ENCODE peak calls at places on chromosome 20, in six cellular contexts. K is adrenal gland, L is right lobe of liver, V is suprapubic skin, J is heart left ventricle, M is prostate gland. H is an unnamed sample.

GRCh38 chr20:46592580-46593362 is 42.3 kb upstream of the OCSTAMP start:
- DNase-seq in J (no peak), L (no peak), M (no peak), V (no peak), K (no peak), H (peak)

GRCh38 chr20:4848041-4848440 is 126.3 kb downstream of the PRND start:
- DNase-seq in J (no peak), M (no peak), V (no peak), L (no peak), K (no peak), H (no peak)

GRCh38 chr20:35467339-35468224 is 12.2 kb downstream of the CEP250 start:
- DNase-seq in K (peak), J (no peak), L (no peak), M (no peak), V (no peak), H (no peak)

GRCh38 chr20:22815584-22815983 is 219.5 kb upstream of the SSTR4 start:
- DNase-seq in K (no peak), M (no peak), J (no peak), L (no peak), V (no peak), H (no peak)

GRCh38 chr20:64153861-64154589 is 10.2 kb upstream of the MYT1 start:
- DNase-seq in J (no peak), L (peak), M (no peak), K (no peak), V (no peak), H (no peak)

GRCh38 chr20:9550283-9550682 is 35.9 kb downstream of the LAMP5 start:
- DNase-seq in V (no peak), J (no peak), M (no peak), K (no peak), L (no peak), H (no peak)

GRCh38 chr20:37914672-37915433 is 11.9 kb downstream of the VSTM2L start:
- DNase-seq in V (no peak), J (no peak), L (no peak), M (no peak), K (no peak), H (no peak)

GRCh38 chr20:24337074-24337473 is 132.4 kb upstream of the SYNDIG1 start:
- DNase-seq in K (no peak), J (no peak), V (no peak), M (no peak), L (no peak), H (no peak)

GRCh38 chr20:38833154-38833856 is 27.8 kb downstream of the PPP1R16B start:
- DNase-seq in M (no peak), L (no peak), J (no peak), V (no peak), K (no peak), H (no peak)

GRCh38 chr20:24277196-24277595 is 192.2 kb upstream of the SYNDIG1 start:
- DNase-seq in M (no peak), K (no peak), V (no peak), J (no peak), L (no peak), H (no peak)

GRCh38 chr20:57439993-57440392 is 48.8 kb downstream of the RBM38 start:
- DNase-seq in M (no peak), J (no peak), V (no peak), L (no peak), K (no peak), H (no peak)

GRCh38 chr20:62239278-62239879 is 1.1 kb downstream of the OSBPL2 start:
- DNase-seq in K (no peak), L (no peak), V (no peak), J (no peak), M (no peak), H (no peak)

GRCh38 chr20:6768228-6769185 is 1.0 kb downstream of the BMP2 start:
- DNase-seq in V (no peak), K (peak), J (peak), L (peak), M (peak), H (peak)

GRCh38 chr20:46771195-46771588 is 61.7 kb downstream of the SLC2A10 start:
- DNase-seq in K (no peak), V (no peak), M (no peak), L (no peak), J (no peak), H (no peak)

GRCh38 chr20:48025061-48025515 is 239.8 kb upstream of the SULF2 start:
- DNase-seq in K (peak), J (peak), L (no peak), V (no peak), M (peak), H (no peak)

GRCh38 chr20:44704551-44704971 is 10.6 kb upstream of the CCN5 start:
- DNase-seq in M (no peak), J (no peak), V (no peak), L (no peak), K (peak), H (no peak)

GRCh38 chr20:3655032-3655405 is 8.2 kb downstream of the GFRA4 start:
- DNase-seq in M (no peak), V (peak), K (no peak), J (no peak), L (no peak), H (no peak)

GRCh38 chr20:9442858-9443257 is 71.5 kb upstream of the LAMP5 start:
- DNase-seq in L (no peak), K (no peak), M (peak), J (no peak), V (no peak), H (no peak)

GRCh38 chr20:44074252-44075151 is 112.5 kb downstream of the JPH2 start:
- DNase-seq in K (no peak), V (peak), M (no peak), J (peak), L (peak), H (no peak)

GRCh38 chr20:17809714-17810631 is 110.2 kb downstream of the BANF2 start:
- DNase-seq in V (no peak), J (no peak), M (peak), L (peak), K (no peak), H (no peak)

GRCh38 chr20:57425150-57426013 is 34.2 kb downstream of the RBM38 start:
- DNase-seq in M (no peak), V (no peak), J (no peak), L (peak), K (no peak), H (no peak)

GRCh38 chr20:32465092-32465900 is 107.2 kb downstream of the ASXL1 start:
- DNase-seq in J (peak), V (no peak), L (peak), K (peak), M (no peak), H (no peak)
- TF ChIP-seq POLR2A in J (no peak), V (no peak), L (peak), K (no peak), M (no peak), H (no peak)

GRCh38 chr20:50399003-50399916 is 110.9 kb upstream of the PTPN1 start:
- DNase-seq in L (peak), K (peak), M (no peak), V (no peak), J (peak), H (no peak)
- TF ChIP-seq POLR2A in L (peak), K (no peak), M (no peak), V (no peak), J (peak), H (no peak)

GRCh38 chr20:11394145-11394833 is 523.4 kb upstream of the BTBD3 start:
- DNase-seq in K (no peak), L (no peak), V (no peak), J (no peak), M (no peak), H (no peak)

GRCh38 chr20:11391591-11391990 is 526.1 kb upstream of the BTBD3 start:
- DNase-seq in M (no peak), J (no peak), K (no peak), L (no peak), V (no peak), H (no peak)

GRCh38 chr20:11387189-11387754 is 530.4 kb upstream of the BTBD3 start:
- DNase-seq in L (no peak), K (no peak), M (no peak), V (no peak), J (no peak), H (no peak)

GRCh38 chr20:11389188-11389587 is 528.5 kb upstream of the BTBD3 start:
- DNase-seq in L (no peak), V (no peak), J (no peak), M (no peak), K (no peak), H (no peak)
- TF ChIP-seq POLR2A in L (no peak), V (no peak), J (no peak), M (no peak), K (no peak), H (no peak)

GRCh38 chr20:36542516-36543186 is 1.3 kb downstream of the MYL9 start:
- DNase-seq in J (no peak), V (no peak), M (no peak), K (no peak), L (no peak), H (no peak)

GRCh38 chr20:36543187-36544133 is 2.1 kb downstream of the MYL9 start:
- DNase-seq in K (peak), L (peak), M (no peak), V (peak), J (peak), H (no peak)

GRCh38 chr20:36540551-36541211 is 638 bp upstream of the MYL9 start:
- DNase-seq in K (peak), M (no peak), V (no peak), J (peak), L (no peak), H (no peak)

GRCh38 chr20:36542019-36542488 is 735 bp downstream of the MYL9 start:
- DNase-seq in V (no peak), K (peak), M (no peak), J (peak), L (no peak), H (no peak)

DNA sequence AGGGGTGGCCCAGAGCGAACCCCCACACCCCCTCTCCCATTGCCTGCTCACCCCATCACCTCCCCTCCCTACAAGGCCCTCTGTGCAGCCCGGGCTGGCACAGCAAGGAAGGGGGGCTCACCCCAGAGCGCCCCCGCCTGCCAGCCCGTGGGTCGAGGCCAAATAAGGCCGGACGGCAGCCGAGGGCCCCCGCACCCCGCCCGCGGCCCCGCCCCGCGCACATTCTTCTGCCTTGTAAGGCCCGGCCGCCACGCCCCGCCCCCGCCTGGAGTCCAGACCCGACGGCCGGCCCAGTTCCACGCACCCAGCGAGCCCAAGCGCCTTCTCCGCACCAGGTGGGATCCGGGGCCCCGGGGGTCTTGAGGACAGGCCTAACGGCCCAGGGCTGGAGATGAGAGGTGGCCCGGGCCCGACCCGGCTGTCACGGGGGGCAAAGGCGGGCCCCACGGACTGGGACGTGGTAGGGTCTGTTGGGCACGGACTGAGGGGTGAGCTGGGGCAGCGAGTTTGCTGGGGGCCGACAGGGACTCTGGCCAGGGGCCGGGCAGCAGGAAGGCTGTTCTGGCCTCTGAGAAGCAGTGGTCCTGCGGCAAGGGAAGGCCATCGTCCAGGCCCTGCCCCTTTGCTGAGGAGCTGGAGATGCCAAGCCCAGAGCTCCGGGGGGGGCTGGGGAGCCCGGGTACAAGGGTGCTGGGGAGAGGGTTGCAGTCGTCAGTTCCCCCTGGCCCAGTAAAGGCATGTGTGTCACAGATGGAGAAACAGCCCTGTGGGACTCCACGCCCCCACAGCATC is at the start of gene MYL9:
- DNase-seq in M (peak), L (peak), K (peak), J (peak), V (peak), H (peak)
- TF ChIP-seq POLR2A in M (peak), L (no peak), K (peak), J (peak), V (no peak), H (no peak)

GRCh38 chr20:50305636-50306477 is 115.2 kb downstream of the CEBPB start:
- DNase-seq in J (no peak), M (peak), K (no peak), L (peak), V (no peak), H (no peak)
- TF ChIP-seq POLR2A in J (peak), M (peak), K (no peak), L (peak), V (peak), H (no peak)

GRCh38 chr20:33709398-33709797 is 10.7 kb downstream of the PXMP4 start:
- DNase-seq in V (no peak), M (no peak), J (no peak), K (peak), L (no peak), H (peak)
- TF ChIP-seq POLR2A in V (no peak), M (no peak), J (no peak), K (no peak), L (no peak), H (no peak)

GRCh38 chr20:290081-290831 is at the start of gene C20orf96:
- DNase-seq in V (peak), L (peak), J (peak), M (peak), K (peak), H (peak)
- TF ChIP-seq POLR2A in V (no peak), L (no peak), J (peak), M (peak), K (no peak), H (peak)